ENCODE peak calls at places on chromosomes 7 and 10, in six cellular contexts. One of them, this sample, is unnamed. For H3K79me2, the result is how much of the 10 kb centered on the place peaks cover.

GRCh38 chr10:79260803-79261740 is 86.2 kb upstream of the PPIF start:
- DNase-seq in MM.1S: peak
- DNase-seq in GM23248: no peak
- DNase-seq in HCT116: no peak
- DNase-seq in PC-3: no peak
- DNase-seq in SK-N-SH: peak
- DNase-seq in this sample: peak

GRCh38 chr10:5841965-5842364 is 28.7 kb upstream of the GDI2 start:
- DNase-seq in HCT116: no peak
- DNase-seq in GM23248: no peak
- DNase-seq in MM.1S: no peak
- DNase-seq in SK-N-SH: no peak
- DNase-seq in PC-3: no peak
- DNase-seq in this sample: no peak

GRCh38 chr7:104267701-104268368 is 60.0 kb upstream of the ORC5 start:
- DNase-seq in SK-N-SH: peak
- DNase-seq in GM23248: peak
- DNase-seq in PC-3: peak
- DNase-seq in MM.1S: peak
- DNase-seq in HCT116: no peak
- DNase-seq in this sample: no peak

GRCh38 chr10:113322843-113323242 is 230.0 kb upstream of the HABP2 start:
- DNase-seq in GM23248: no peak
- DNase-seq in MM.1S: no peak
- DNase-seq in HCT116: no peak
- DNase-seq in SK-N-SH: no peak
- DNase-seq in PC-3: no peak
- DNase-seq in this sample: no peak

GRCh38 chr7:47815867-47816266 is 132.4 kb downstream of the PKD1L1 start:
- DNase-seq in GM23248: no peak
- DNase-seq in PC-3: no peak
- DNase-seq in HCT116: no peak
- DNase-seq in MM.1S: no peak
- DNase-seq in SK-N-SH: no peak
- DNase-seq in this sample: no peak

GRCh38 chr10:106582291-106582690 is 582.2 kb downstream of the SORCS1 start:
- DNase-seq in GM23248: peak
- DNase-seq in SK-N-SH: peak
- DNase-seq in HCT116: no peak
- DNase-seq in MM.1S: no peak
- DNase-seq in PC-3: peak
- DNase-seq in this sample: no peak

GRCh38 chr7:1412322-1413261 is 46.7 kb downstream of the MICALL2 start:
- DNase-seq in GM23248: peak
- DNase-seq in MM.1S: peak
- DNase-seq in PC-3: peak
- DNase-seq in HCT116: peak
- DNase-seq in SK-N-SH: peak
- DNase-seq in this sample: peak

GRCh38 chr7:147199868-147200267 is 1083.3 kb downstream of the CNTNAP2 start:
- DNase-seq in SK-N-SH: no peak
- DNase-seq in PC-3: no peak
- DNase-seq in HCT116: no peak
- DNase-seq in MM.1S: no peak
- DNase-seq in GM23248: no peak
- DNase-seq in this sample: no peak

GRCh38 chr10:101611096-101611495 is 23.0 kb downstream of the DPCD start:
- DNase-seq in GM23248: no peak
- DNase-seq in MM.1S: no peak
- DNase-seq in PC-3: no peak
- DNase-seq in SK-N-SH: no peak
- DNase-seq in HCT116: no peak
- DNase-seq in this sample: no peak

GRCh38 chr10:26455567-26456315 is 17.6 kb downstream of the APBB1IP start:
- DNase-seq in MM.1S: no peak
- DNase-seq in GM23248: peak
- DNase-seq in SK-N-SH: no peak
- DNase-seq in PC-3: no peak
- DNase-seq in HCT116: no peak
- DNase-seq in this sample: no peak

GRCh38 chr7:130741336-130741995 is 7.5 kb upstream of the KLF14 start:
- DNase-seq in HCT116: no peak
- DNase-seq in PC-3: no peak
- DNase-seq in MM.1S: no peak
- DNase-seq in SK-N-SH: no peak
- DNase-seq in GM23248: no peak
- DNase-seq in this sample: no peak

GRCh38 chr10:84525120-84525806 is 196.9 kb downstream of the CCSER2 start:
- DNase-seq in SK-N-SH: no peak
- DNase-seq in MM.1S: no peak
- DNase-seq in GM23248: no peak
- DNase-seq in PC-3: no peak
- DNase-seq in HCT116: no peak
- DNase-seq in this sample: no peak

GRCh38 chr7:118642396-118642795 is 417.9 kb downstream of the ANKRD7 start:
- DNase-seq in HCT116: no peak
- DNase-seq in SK-N-SH: no peak
- DNase-seq in MM.1S: no peak
- DNase-seq in PC-3: no peak
- DNase-seq in GM23248: no peak
- DNase-seq in this sample: no peak

GRCh38 chr10:21524526-21525366 is 736 bp downstream of the SKIDA1 start:
- DNase-seq in GM23248: peak
- DNase-seq in HCT116: no peak
- DNase-seq in MM.1S: no peak
- DNase-seq in PC-3: no peak
- DNase-seq in SK-N-SH: no peak
- DNase-seq in this sample: peak

GRCh38 chr10:117541909-117542705 is 439 bp upstream of the EMX2 start:
- DNase-seq in PC-3: no peak
- DNase-seq in SK-N-SH: peak
- DNase-seq in GM23248: peak
- DNase-seq in HCT116: no peak
- DNase-seq in MM.1S: no peak
- DNase-seq in this sample: peak

GRCh38 chr10:101032637-101033201 is 1.7 kb downstream of the SFXN3 start:
- DNase-seq in SK-N-SH: peak
- DNase-seq in HCT116: peak
- DNase-seq in PC-3: peak
- DNase-seq in GM23248: peak
- DNase-seq in MM.1S: no peak
- DNase-seq in this sample: peak

GRCh38 chr7:92360387-92360786 is 86.9 kb upstream of the GATAD1 start:
- DNase-seq in PC-3: no peak
- DNase-seq in GM23248: peak
- DNase-seq in SK-N-SH: no peak
- DNase-seq in HCT116: no peak
- DNase-seq in MM.1S: peak
- DNase-seq in this sample: no peak

GRCh38 chr10:1010703-1011102 is 15.0 kb downstream of the IDI2 start:
- DNase-seq in GM23248: no peak
- DNase-seq in SK-N-SH: no peak
- DNase-seq in PC-3: no peak
- DNase-seq in MM.1S: no peak
- DNase-seq in HCT116: no peak
- DNase-seq in this sample: no peak

GRCh38 chr7:29564455-29565185 is 985 bp downstream of the PRR15 start:
- DNase-seq in HCT116: no peak
- DNase-seq in PC-3: peak
- DNase-seq in SK-N-SH: peak
- DNase-seq in GM23248: peak
- DNase-seq in MM.1S: peak
- DNase-seq in this sample: peak

GRCh38 chr10:98030093-98030821 is at the start of gene CRTAC1:
- DNase-seq in GM23248: peak
- DNase-seq in HCT116: no peak
- DNase-seq in MM.1S: no peak
- DNase-seq in SK-N-SH: peak
- DNase-seq in PC-3: no peak
- DNase-seq in this sample: peak

GRCh38 chr7:110718514-110719205 is 372.3 kb upstream of the LRRN3 start:
- DNase-seq in SK-N-SH: no peak
- DNase-seq in HCT116: no peak
- DNase-seq in PC-3: no peak
- DNase-seq in GM23248: no peak
- DNase-seq in MM.1S: no peak
- DNase-seq in this sample: no peak

GRCh38 chr7:43679210-43680068 is 49.9 kb downstream of the COA1 start:
- DNase-seq in PC-3: no peak
- DNase-seq in MM.1S: peak
- DNase-seq in GM23248: no peak
- DNase-seq in SK-N-SH: no peak
- DNase-seq in HCT116: no peak
- DNase-seq in this sample: no peak

GRCh38 chr10:99370993-99371392 is 41.8 kb downstream of the CNNM1 start:
- DNase-seq in PC-3: no peak
- DNase-seq in GM23248: peak
- DNase-seq in HCT116: peak
- DNase-seq in SK-N-SH: peak
- DNase-seq in MM.1S: peak
- DNase-seq in this sample: peak

GRCh38 chr10:118409295-118409694 is 67.2 kb upstream of the FAM204A start:
- DNase-seq in HCT116: no peak
- DNase-seq in MM.1S: no peak
- DNase-seq in GM23248: no peak
- DNase-seq in SK-N-SH: no peak
- DNase-seq in PC-3: no peak
- DNase-seq in this sample: no peak

GRCh38 chr10:106551501-106551900 is 613.0 kb downstream of the SORCS1 start:
- DNase-seq in PC-3: no peak
- DNase-seq in HCT116: no peak
- DNase-seq in SK-N-SH: no peak
- DNase-seq in MM.1S: no peak
- DNase-seq in GM23248: no peak
- DNase-seq in this sample: no peak

GRCh38 chr7:121605297-121605640 is 209.2 kb upstream of the FAM3C start:
- DNase-seq in PC-3: peak
- DNase-seq in SK-N-SH: no peak
- DNase-seq in MM.1S: peak
- DNase-seq in GM23248: peak
- DNase-seq in HCT116: no peak
- DNase-seq in this sample: no peak

GRCh38 chr10:119713744-119714483 is 11.9 kb upstream of the INPP5F start:
- DNase-seq in SK-N-SH: peak
- DNase-seq in MM.1S: no peak
- DNase-seq in HCT116: no peak
- DNase-seq in GM23248: no peak
- DNase-seq in PC-3: no peak
- DNase-seq in this sample: no peak

GRCh38 chr10:73593110-73593509 is 2.0 kb upstream of the USP54 start:
- DNase-seq in MM.1S: no peak
- DNase-seq in SK-N-SH: no peak
- DNase-seq in PC-3: no peak
- DNase-seq in HCT116: no peak
- DNase-seq in GM23248: no peak
- DNase-seq in this sample: no peak

GRCh38 chr10:73591578-73591902 is 398 bp upstream of the USP54 start:
- DNase-seq in MM.1S: no peak
- DNase-seq in PC-3: no peak
- DNase-seq in GM23248: peak
- DNase-seq in SK-N-SH: no peak
- DNase-seq in HCT116: no peak
- DNase-seq in this sample: peak

GRCh38 chr10:73589538-73590126 is 1.5 kb downstream of the USP54 start:
- DNase-seq in MM.1S: no peak
- DNase-seq in GM23248: peak
- DNase-seq in HCT116: no peak
- DNase-seq in SK-N-SH: no peak
- DNase-seq in PC-3: peak
- DNase-seq in this sample: no peak

GRCh38 chr10:73591935-73592699 is 975 bp upstream of the USP54 start:
- DNase-seq in HCT116: peak
- DNase-seq in PC-3: peak
- DNase-seq in GM23248: peak
- DNase-seq in MM.1S: no peak
- DNase-seq in SK-N-SH: peak
- DNase-seq in this sample: peak

GRCh38 chr10:73590881-73591577 is at the start of gene USP54:
- DNase-seq in PC-3: peak
- DNase-seq in GM23248: peak
- DNase-seq in SK-N-SH: no peak
- DNase-seq in HCT116: peak
- DNase-seq in MM.1S: no peak
- DNase-seq in this sample: peak
- H3K9ac ChIP-seq in PC-3: peak
- H3K9ac ChIP-seq in GM23248: peak
- H3K9ac ChIP-seq in SK-N-SH: peak
- H3K9ac ChIP-seq in HCT116: peak
- H3K9ac ChIP-seq in MM.1S: no peak
- H3K9ac ChIP-seq in this sample: peak

GRCh38 chr7:2633538-2634264 is 1.9 kb downstream of the TTYH3 start:
- DNase-seq in PC-3: peak
- DNase-seq in MM.1S: no peak
- DNase-seq in SK-N-SH: peak
- DNase-seq in GM23248: peak
- DNase-seq in HCT116: no peak
- DNase-seq in this sample: no peak

GRCh38 chr7:2631924-2632716 is at the start of gene TTYH3:
- DNase-seq in MM.1S: no peak
- DNase-seq in GM23248: no peak
- DNase-seq in PC-3: no peak
- DNase-seq in SK-N-SH: peak
- DNase-seq in HCT116: no peak
- DNase-seq in this sample: no peak

GRCh38 chr7:2635148-2635668 is 3.4 kb downstream of the TTYH3 start:
- DNase-seq in SK-N-SH: no peak
- DNase-seq in GM23248: peak
- DNase-seq in MM.1S: no peak
- DNase-seq in HCT116: no peak
- DNase-seq in PC-3: no peak
- DNase-seq in this sample: no peak

GRCh38 chr7:2634265-2635145 is 2.7 kb downstream of the TTYH3 start:
- DNase-seq in PC-3: no peak
- DNase-seq in SK-N-SH: no peak
- DNase-seq in MM.1S: no peak
- DNase-seq in HCT116: no peak
- DNase-seq in GM23248: no peak
- DNase-seq in this sample: no peak

GRCh38 chr7:2632717-2633537 is 1.1 kb downstream of the TTYH3 start:
- DNase-seq in MM.1S: no peak
- DNase-seq in HCT116: peak
- DNase-seq in SK-N-SH: peak
- DNase-seq in PC-3: peak
- DNase-seq in GM23248: peak
- DNase-seq in this sample: peak
- TF ChIP-seq EZH2phosphoT487 in MM.1S: no peak
- TF ChIP-seq EZH2phosphoT487 in HCT116: no peak
- TF ChIP-seq EZH2phosphoT487 in SK-N-SH: no peak
- TF ChIP-seq EZH2phosphoT487 in PC-3: no peak
- TF ChIP-seq EZH2phosphoT487 in GM23248: no peak
- TF ChIP-seq EZH2phosphoT487 in this sample: no peak

GRCh38 chr7:96694082-96694481 is 15.6 kb downstream of the SEM1 start:
- DNase-seq in MM.1S: no peak
- DNase-seq in PC-3: no peak
- DNase-seq in SK-N-SH: no peak
- DNase-seq in GM23248: no peak
- DNase-seq in HCT116: no peak
- DNase-seq in this sample: no peak
- H3K79me2 ChIP-seq in MM.1S: half or more
- H3K79me2 ChIP-seq in PC-3: half or more
- H3K79me2 ChIP-seq in SK-N-SH: half or more
- H3K79me2 ChIP-seq in GM23248: half or more
- H3K79me2 ChIP-seq in HCT116: half or more
- H3K79me2 ChIP-seq in this sample: half or more

GRCh38 chr10:32143302-32143847 is 87.2 kb upstream of the KIF5B start:
- DNase-seq in SK-N-SH: no peak
- DNase-seq in GM23248: no peak
- DNase-seq in PC-3: no peak
- DNase-seq in MM.1S: peak
- DNase-seq in HCT116: no peak
- DNase-seq in this sample: no peak
- H3K9ac ChIP-seq in SK-N-SH: no peak
- H3K9ac ChIP-seq in GM23248: no peak
- H3K9ac ChIP-seq in PC-3: no peak
- H3K9ac ChIP-seq in MM.1S: no peak
- H3K9ac ChIP-seq in HCT116: no peak
- H3K9ac ChIP-seq in this sample: no peak

This sample was measured in neural progenitor cell.